ENCODE peak calls at places on chromosome 4, in ten cellular contexts. T, V, F, G, C, U, D, H, A and Y are unnamed samples.

GRCh38 chr4:149997881-149998421 is 80.3 kb upstream of the DCLK2 start:
- DNase-seq in G (peak; percentile 42), A (no peak), D (no peak), U (no peak), F (peak; percentile 25), V (peak; percentile 57), T (no peak), C (no peak), H (no peak), Y (no peak)

GRCh38 chr4:11367371-11367770 is 61.3 kb downstream of the HS3ST1 start:
- DNase-seq in A (peak; percentile 57), G (no peak), T (no peak), H (no peak), D (no peak), C (peak; percentile 93), U (no peak), V (no peak), F (no peak), Y (no peak)

GRCh38 chr4:20326977-20327376 is 75.3 kb downstream of the SLIT2 start:
- DNase-seq in C (no peak), F (peak; percentile 28), V (no peak), H (no peak), T (no peak), A (no peak), G (no peak), U (no peak), D (no peak), Y (no peak)

GRCh38 chr4:53021709-53022108 is 159.6 kb downstream of the RASL11B start:
- DNase-seq in H (no peak), F (no peak), A (no peak), V (no peak), T (no peak), G (no peak), C (no peak), D (no peak), U (no peak), Y (no peak)

GRCh38 chr4:78428996-78429395 is 122.6 kb upstream of the ANXA3 start:
- DNase-seq in V (no peak), C (no peak), T (no peak), A (no peak), U (no peak), G (no peak), F (no peak), D (no peak), H (no peak), Y (no peak)

GRCh38 chr4:26839534-26839951 is 21.1 kb upstream of the STIM2 start:
- DNase-seq in C (no peak), T (no peak), V (no peak), U (no peak), F (peak; percentile 59), G (peak; percentile 19), H (no peak), A (no peak), D (no peak), Y (no peak)

GRCh38 chr4:70768301-70768948 is 46.7 kb downstream of the RUFY3 start:
- DNase-seq in U (no peak), C (no peak), F (no peak), A (no peak), G (no peak), H (no peak), D (no peak), V (peak; percentile 46), T (no peak), Y (no peak)

GRCh38 chr4:120692964-120693363 is 229.6 kb downstream of the PRDM5 start:
- DNase-seq in G (peak; percentile 53), A (no peak), D (no peak), C (no peak), H (no peak), T (no peak), U (no peak), F (peak; percentile 77), V (peak; percentile 83), Y (no peak)

GRCh38 chr4:38060829-38061431 is 100.7 kb downstream of the PTTG2 start:
- DNase-seq in H (no peak), G (no peak), T (no peak), C (no peak), U (no peak), F (no peak), D (no peak), V (no peak), A (no peak), Y (no peak)

GRCh38 chr4:142480244-142480643 is 365.9 kb downstream of the INPP4B start:
- DNase-seq in G (no peak), V (peak; percentile 54), C (no peak), F (peak; percentile 32), D (no peak), T (no peak), A (no peak), H (no peak), U (no peak), Y (no peak)

GRCh38 chr4:21652508-21653108 is 296.0 kb downstream of the KCNIP4 start:
- DNase-seq in C (no peak), G (no peak), D (no peak), T (no peak), H (no peak), A (no peak), U (no peak), V (no peak), F (no peak), Y (no peak)

GRCh38 chr4:177105526-177105925 is 204.1 kb upstream of the NEIL3 start:
- DNase-seq in C (no peak), G (no peak), F (no peak), A (no peak), D (no peak), V (peak; percentile 4), U (no peak), T (no peak), H (no peak), Y (no peak)

GRCh38 chr4:140237616-140238352 is 83.8 kb upstream of the MAML3 start:
- DNase-seq in F (peak; percentile 98), T (peak; percentile 72), G (no peak), C (peak; percentile 92), A (peak; percentile 93), H (peak; percentile 91), V (peak; percentile 84), D (no peak), U (peak; percentile 80), Y (peak; percentile 65)

GRCh38 chr4:140229881-140230280 is 75.9 kb upstream of the MAML3 start:
- DNase-seq in A (no peak), H (no peak), D (no peak), U (no peak), V (no peak), T (no peak), G (no peak), F (no peak), C (no peak), Y (no peak)

GRCh38 chr4:140234697-140235060 is 80.7 kb upstream of the MAML3 start:
- DNase-seq in A (no peak), C (no peak), H (no peak), T (no peak), D (no peak), F (no peak), U (no peak), G (no peak), V (no peak), Y (no peak)

GRCh38 chr4:140236649-140237160 is 82.7 kb upstream of the MAML3 start:
- DNase-seq in C (no peak), V (no peak), A (no peak), F (peak; percentile 46), U (no peak), G (no peak), D (no peak), H (no peak), T (no peak), Y (no peak)

GRCh38 chr4:140233811-140234696 is 80.1 kb upstream of the MAML3 start:
- DNase-seq in U (no peak), G (peak; percentile 24), V (peak; percentile 64), D (no peak), A (no peak), C (no peak), H (no peak), F (peak; percentile 71), T (no peak), Y (no peak)
- TF ChIP-seq CTCF in U (no peak), G (no peak), V (no peak), D (no peak), A (no peak), C (no peak), H (no peak), F (no peak), T (no peak), Y (no peak)

DNA sequence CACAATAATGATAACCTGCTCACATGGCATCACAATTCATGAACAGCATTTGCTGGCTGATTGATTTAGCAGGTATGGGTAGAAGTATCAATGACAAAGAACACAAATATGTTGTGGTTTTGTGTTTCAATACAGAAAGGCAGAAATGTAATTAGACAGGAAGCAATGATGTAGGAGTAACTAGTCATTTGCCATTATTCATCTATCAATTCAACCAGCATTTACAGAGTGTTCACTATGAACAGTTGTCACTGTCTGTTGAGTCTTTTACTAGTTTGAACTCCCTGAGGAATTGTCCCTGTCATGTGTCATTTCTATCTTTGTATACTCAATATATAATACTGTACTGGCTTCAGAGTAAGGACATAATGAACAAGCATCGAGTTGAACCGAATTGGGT is 51.5 kb upstream of the ARHGAP24 start:
- DNase-seq in C (no peak), U (no peak), G (peak; percentile 21), D (no peak), T (no peak), A (no peak), F (no peak), V (no peak), H (no peak), Y (no peak)
- TF ChIP-seq CTCF in C (no peak), U (no peak), G (no peak), D (no peak), T (no peak), A (no peak), F (no peak), V (no peak), H (no peak), Y (no peak)

GRCh38 chr4:171983935-171984805 is 171.0 kb downstream of the GALNTL6 start:
- DNase-seq in T (no peak), A (no peak), D (no peak), H (no peak), F (no peak), C (no peak), G (no peak), U (no peak), V (no peak), Y (no peak)

GRCh38 chr4:171981185-171981584 is 168.0 kb downstream of the GALNTL6 start:
- DNase-seq in C (no peak), H (no peak), T (no peak), U (no peak), F (no peak), G (no peak), A (peak; percentile 5), D (no peak), V (no peak), Y (no peak)

GRCh38 chr4:171979461-171979860 is 166.3 kb downstream of the GALNTL6 start:
- DNase-seq in D (no peak), U (no peak), G (no peak), H (no peak), F (no peak), V (no peak), T (no peak), C (no peak), A (no peak), Y (no peak)

GRCh38 chr4:171985129-171985528 is 171.9 kb downstream of the GALNTL6 start:
- DNase-seq in H (no peak), G (no peak), T (no peak), F (no peak), U (no peak), D (no peak), A (no peak), C (no peak), V (no peak), Y (no peak)
- TF ChIP-seq CTCF in H (no peak), G (no peak), T (no peak), F (no peak), U (no peak), D (no peak), A (no peak), C (no peak), V (no peak), Y (no peak)

GRCh38 chr4:3193531-3194203 is 55.3 kb upstream of the MSANTD1 start:
- DNase-seq in F (no peak), A (no peak), T (no peak), G (no peak), U (no peak), C (no peak), V (peak; percentile 26), H (no peak), D (no peak), Y (no peak)
- TF ChIP-seq CTCF in F (peak; percentile 15), A (peak; percentile 32), T (no peak), G (peak; percentile 28), U (peak; percentile 39), C (no peak), V (peak; percentile 63), H (peak; percentile 19), D (peak; percentile 20), Y (no peak)